ENCODE peak calls at places on chromosomes 4 and X, in ten cellular contexts. N is body of pancreas, X is gastrocnemius medialis, R is HCT116, G is K562, S is upper lobe of left lung, D is HepG2, L is heart left ventricle, V is A549, E is IMR-90. B is an unnamed sample.
A peak's percentile ranks its signal among the peaks of the same experiment; 100 is the strongest.

GRCh38 chr4:25770844-25771243 is 91.9 kb downstream of the SEL1L3 start:
- ATAC-seq in V (no peak), X (no peak), S (no peak), G (no peak), E (no peak), R (no peak), D (no peak), N (no peak), L (no peak), B (no peak)

GRCh38 chrX:55026143-55026542 is 4.6 kb downstream of the ALAS2 start:
- ATAC-seq in N (no peak), X (no peak), L (no peak), S (no peak), D (no peak), R (no peak), G (no peak), V (no peak), E (no peak), B (no peak)

GRCh38 chrX:7889680-7890079 is 37.5 kb downstream of the PNPLA4 start:
- ATAC-seq in G (no peak), V (no peak), E (no peak), X (no peak), R (no peak), N (no peak), S (no peak), L (no peak), D (no peak), B (no peak)

GRCh38 chr4:121728066-121728465 is 31.3 kb upstream of the ANXA5 start:
- ATAC-seq in V (peak; percentile 52), R (no peak), G (no peak), D (no peak), S (no peak), L (no peak), X (no peak), N (no peak), E (peak; percentile 74), B (no peak)

GRCh38 chrX:70969635-70970481 is 39.0 kb upstream of the SLC7A3 start:
- ATAC-seq in N (no peak), S (no peak), L (no peak), R (peak; percentile 97), V (no peak), E (no peak), G (peak; percentile 98), D (no peak), X (no peak), B (no peak)

GRCh38 chrX:153460826-153461225 is 9.6 kb downstream of the HAUS7 start:
- ATAC-seq in E (peak; percentile 66), L (no peak), N (no peak), G (peak; percentile 97), S (peak; percentile 61), V (peak; percentile 85), D (peak; percentile 88), R (peak; percentile 89), X (no peak), B (peak; percentile 42)

GRCh38 chrX:46178763-46179162 is 366.5 kb downstream of the ZNF674 start:
- ATAC-seq in S (no peak), D (no peak), E (no peak), R (no peak), V (no peak), X (no peak), L (no peak), N (no peak), G (no peak), B (no peak)

GRCh38 chr4:154807042-154807630 is 26.1 kb downstream of the RBM46 start:
- ATAC-seq in X (no peak), R (peak; percentile 64), N (peak; percentile 52), V (no peak), S (no peak), G (peak; percentile 70), E (peak; percentile 81), L (no peak), D (no peak), B (no peak)

GRCh38 chr4:162010362-162010761 is 153.4 kb downstream of the FSTL5 start:
- ATAC-seq in X (no peak), R (no peak), D (no peak), E (no peak), V (no peak), S (no peak), G (no peak), N (no peak), L (no peak), B (no peak)

GRCh38 chr4:123398803-123399637 is 2.4 kb downstream of the SPRY1 start:
- ATAC-seq in N (peak; percentile 13), R (peak; percentile 32), X (peak; percentile 27), L (peak; percentile 23), G (peak; percentile 20), E (peak; percentile 47), D (peak; percentile 39), S (peak; percentile 63), V (peak; percentile 42), B (peak; percentile 38)

GRCh38 chr4:123398151-123398802 is 1.7 kb downstream of the SPRY1 start:
- ATAC-seq in N (peak; percentile 78), X (peak; percentile 50), D (peak; percentile 70), S (peak; percentile 85), E (peak; percentile 80), G (peak; percentile 87), R (peak; percentile 79), L (peak; percentile 81), V (peak; percentile 89), B (peak; percentile 82)

GRCh38 chr4:123397276-123398150 is 918 bp downstream of the SPRY1 start:
- ATAC-seq in X (peak; percentile 50), E (peak; percentile 5), N (peak; percentile 40), D (peak; percentile 66), R (peak; percentile 31), G (peak; percentile 14), S (peak; percentile 49), L (peak; percentile 40), V (peak; percentile 26), B (peak; percentile 12)

GRCh38 chr4:123393696-123394095 is 2.9 kb upstream of the SPRY1 start:
- ATAC-seq in E (no peak), L (no peak), X (no peak), S (no peak), G (no peak), V (no peak), N (no peak), D (no peak), R (no peak), B (no peak)

DNA sequence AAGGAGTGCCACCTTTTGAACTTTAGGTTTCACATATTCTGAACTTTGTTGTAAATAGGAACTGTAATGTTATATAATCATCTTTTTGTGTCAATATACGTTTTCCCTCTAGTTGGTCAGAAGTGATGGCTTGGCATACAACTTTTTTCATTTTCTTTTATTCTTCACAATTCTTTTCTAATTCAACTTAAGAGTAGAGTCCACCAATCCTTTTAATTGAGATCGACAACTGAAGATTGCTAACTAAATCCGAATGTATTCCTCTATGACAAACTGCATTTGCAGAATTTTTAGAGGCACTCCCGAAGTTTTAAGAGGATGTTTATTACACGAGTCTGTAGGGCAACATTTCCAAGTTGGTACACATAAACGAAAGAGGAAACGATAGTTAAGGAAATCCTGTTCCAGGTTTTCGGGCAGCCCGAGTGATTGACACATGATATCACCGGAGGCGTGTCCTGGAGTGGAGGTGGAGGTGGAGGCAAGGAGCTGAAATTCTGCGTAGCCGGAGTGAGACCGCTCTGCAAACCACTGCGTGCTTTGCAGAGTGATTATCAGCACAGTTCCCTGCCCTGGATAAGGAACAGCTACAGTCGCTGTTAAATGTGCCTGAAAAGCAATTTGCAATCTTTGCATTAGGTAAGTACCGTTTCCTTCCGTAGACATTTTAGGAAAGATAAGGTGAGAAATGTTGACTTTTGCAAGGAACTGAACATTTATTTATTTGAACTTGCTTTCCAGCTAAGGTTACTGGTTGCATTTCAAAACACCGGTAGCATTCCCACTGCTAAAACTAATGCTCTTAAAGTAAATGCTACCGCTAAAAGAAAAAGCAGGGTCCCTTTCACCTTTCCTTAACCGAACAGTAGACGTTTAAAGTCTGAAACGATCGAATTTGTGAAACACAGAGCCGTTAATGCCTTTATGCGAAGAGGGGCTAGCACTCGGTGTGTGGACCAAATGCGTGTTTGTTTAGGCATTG is at the start of gene SPRY1:
- ATAC-seq in L (peak; percentile 92), D (peak; percentile 84), X (peak; percentile 66), E (peak; percentile 45), V (peak; percentile 62), G (peak; percentile 83), R (peak; percentile 74), S (peak; percentile 82), N (peak; percentile 74), B (peak; percentile 72)
- TF ChIP-seq POLR2A in L (peak; percentile 96), D (peak; percentile 92), X (peak; percentile 65), E (no peak), V (no peak), G (no peak), R (peak; percentile 75), S (peak; percentile 74), N (peak; percentile 49), B (peak; percentile 67)

GRCh38 chr4:77817304-77818076 is 1.7 kb downstream of the CNOT6L start:
- ATAC-seq in N (peak; percentile 51), L (no peak), S (no peak), R (no peak), E (no peak), G (peak; percentile 1), V (no peak), D (peak; percentile 80), X (no peak), B (no peak)
- TF ChIP-seq POLR2A in N (no peak), L (no peak), S (no peak), R (no peak), E (no peak), G (no peak), V (no peak), D (peak; percentile 54), X (no peak), B (no peak)

GRCh38 chrX:15674899-15675489 is 10.4 kb upstream of the CLTRN start:
- ATAC-seq in R (peak; percentile 84), L (peak; percentile 96), S (peak; percentile 97), N (peak; percentile 92), D (peak; percentile 94), G (peak; percentile 92), V (peak; percentile 94), E (peak; percentile 93), X (peak; percentile 94), B (peak; percentile 95)

GRCh38 chrX:15673970-15674369 is 9.4 kb upstream of the CLTRN start:
- ATAC-seq in S (no peak), N (no peak), R (no peak), L (no peak), E (no peak), X (no peak), V (no peak), D (no peak), G (no peak), B (no peak)

GRCh38 chrX:15672886-15673285 is 8.3 kb upstream of the CLTRN start:
- ATAC-seq in D (no peak), S (no peak), V (no peak), E (no peak), X (no peak), L (no peak), R (no peak), N (no peak), G (no peak), B (no peak)

GRCh38 chrX:15674514-15674898 is 9.9 kb upstream of the CLTRN start:
- ATAC-seq in N (peak; percentile 87), R (no peak), S (peak; percentile 1), G (peak; percentile 91), X (peak; percentile 89), V (no peak), D (no peak), E (no peak), L (peak; percentile 91), B (peak; percentile 92)

GRCh38 chrX:15675490-15675921 is 10.9 kb upstream of the CLTRN start:
- ATAC-seq in S (peak; percentile 91), D (peak; percentile 78), V (peak; percentile 78), L (peak; percentile 86), X (peak; percentile 81), E (peak; percentile 78), R (peak; percentile 67), G (peak; percentile 80), N (peak; percentile 80), B (peak; percentile 79)
- TF ChIP-seq POLR2A in S (no peak), D (peak; percentile 44), V (peak; percentile 60), L (no peak), X (peak; percentile 51), E (peak; percentile 25), R (no peak), G (no peak), N (no peak), B (no peak)

GRCh38 chr4:119025916-119026661 is 109.5 kb upstream of the MYOZ2 start:
- ATAC-seq in N (peak; percentile 58), D (no peak), V (peak; percentile 82), L (peak; percentile 75), E (peak; percentile 68), X (peak; percentile 64), S (peak; percentile 93), G (no peak), R (peak; percentile 47), B (peak; percentile 82)
- TF ChIP-seq POLR2A in N (no peak), D (no peak), V (no peak), L (no peak), E (no peak), X (peak; percentile 68), S (no peak), G (no peak), R (no peak), B (no peak)

B was measured in gastroesophageal sphincter.